ENCODE peak calls at places on chromosome 11, in six cellular contexts. U is HCT116, V is vagina, K is lower leg skin, P is neural progenitor cell, C is WERI-Rb-1. Z is an unnamed sample.

GRCh38 chr11:94768602-94769511 is 701 bp downstream of the AMOTL1 start:
- DNase-seq in U (no peak), V (no peak), K (peak; percentile 87), P (peak; percentile 63), C (peak; percentile 49), Z (no peak)

GRCh38 chr11:61531033-61531432 is 22.5 kb downstream of the LRRC10B start:
- DNase-seq in U (no peak), V (no peak), K (no peak), P (no peak), C (no peak), Z (no peak)

GRCh38 chr11:117191680-117192400 is 7.3 kb upstream of the TAGLN start:
- DNase-seq in U (no peak), V (no peak), K (peak; percentile 83), P (no peak), C (no peak), Z (no peak)

GRCh38 chr11:61730222-61730994 is 22.0 kb upstream of the MYRF start:
- DNase-seq in U (peak; percentile 87), V (no peak), K (no peak), P (no peak), C (no peak), Z (peak; percentile 96)

GRCh38 chr11:12182650-12183511 is 72.5 kb downstream of the MICAL2 start:
- DNase-seq in U (peak; percentile 74), V (no peak), K (peak; percentile 81), P (no peak), C (no peak), Z (peak; percentile 81)

GRCh38 chr11:131875611-131876010 is 505.2 kb downstream of the NTM start:
- DNase-seq in U (no peak), V (no peak), K (no peak), P (no peak), C (no peak), Z (no peak)

GRCh38 chr11:18540207-18541009 is 13.7 kb upstream of the TSG101 start:
- DNase-seq in U (no peak), V (no peak), K (no peak), P (peak; percentile 12), C (no peak), Z (peak; percentile 40)

GRCh38 chr11:64516226-64516625 is 74.8 kb upstream of the SLC22A12 start:
- DNase-seq in U (no peak), V (no peak), K (no peak), P (no peak), C (peak; percentile 42), Z (no peak)

GRCh38 chr11:46114378-46114777 is 6.9 kb downstream of the PHF21A start:
- DNase-seq in U (no peak), V (no peak), K (no peak), P (no peak), C (no peak), Z (no peak)

GRCh38 chr11:44899959-44900358 is 50.7 kb downstream of the TP53I11 start:
- DNase-seq in U (peak; percentile 48), V (no peak), K (no peak), P (peak; percentile 34), C (peak; percentile 53), Z (peak; percentile 71)

GRCh38 chr11:102807921-102808320 is 10.0 kb upstream of the MMP1 start:
- DNase-seq in U (peak; percentile 75), V (no peak), K (no peak), P (peak; percentile 77), C (peak; percentile 31), Z (no peak)

GRCh38 chr11:110787680-110788079 is 75.4 kb upstream of the ARHGAP20 start:
- DNase-seq in U (no peak), V (no peak), K (no peak), P (no peak), C (no peak), Z (no peak)

GRCh38 chr11:76276773-76277155 is 70.5 kb upstream of the WNT11 start:
- DNase-seq in U (no peak), V (no peak), K (no peak), P (no peak), C (no peak), Z (no peak)

GRCh38 chr11:1750840-1751520 is 585 bp upstream of the IFITM10 start:
- DNase-seq in U (no peak), V (no peak), K (no peak), P (no peak), C (no peak), Z (no peak)

GRCh38 chr11:13364388-13364787 is 86.8 kb downstream of the BMAL1 start:
- DNase-seq in U (no peak), V (no peak), K (no peak), P (no peak), C (no peak), Z (no peak)

GRCh38 chr11:134363161-134363560 is 31.4 kb downstream of the GLB1L2 start:
- DNase-seq in U (no peak), V (no peak), K (no peak), P (no peak), C (no peak), Z (no peak)

GRCh38 chr11:20259506-20259905 is 99.2 kb upstream of the DBX1 start:
- DNase-seq in U (no peak), V (no peak), K (no peak), P (no peak), C (no peak), Z (no peak)

GRCh38 chr11:15149050-15149449 is 34.3 kb downstream of the INSC start:
- DNase-seq in U (no peak), V (no peak), K (no peak), P (no peak), C (no peak), Z (no peak)

GRCh38 chr11:16809901-16810668 is 71.6 kb downstream of the C11orf58 start:
- DNase-seq in U (no peak), V (no peak), K (peak; percentile 89), P (no peak), C (no peak), Z (peak; percentile 36)

GRCh38 chr11:72113170-72113808 is 794 bp upstream of the ANAPC15 start:
- DNase-seq in U (no peak), V (no peak), K (no peak), P (no peak), C (no peak), Z (peak; percentile 27)

GRCh38 chr11:97140885-97141494 is 751.2 kb downstream of the JRKL start:
- DNase-seq in U (no peak), V (no peak), K (no peak), P (peak; percentile 38), C (no peak), Z (peak; percentile 2)
- TF ChIP-seq CTCF in U (no peak), V (no peak), K (no peak), P (peak; percentile 80), C (peak; percentile 61), Z (peak; percentile 45)

DNA sequence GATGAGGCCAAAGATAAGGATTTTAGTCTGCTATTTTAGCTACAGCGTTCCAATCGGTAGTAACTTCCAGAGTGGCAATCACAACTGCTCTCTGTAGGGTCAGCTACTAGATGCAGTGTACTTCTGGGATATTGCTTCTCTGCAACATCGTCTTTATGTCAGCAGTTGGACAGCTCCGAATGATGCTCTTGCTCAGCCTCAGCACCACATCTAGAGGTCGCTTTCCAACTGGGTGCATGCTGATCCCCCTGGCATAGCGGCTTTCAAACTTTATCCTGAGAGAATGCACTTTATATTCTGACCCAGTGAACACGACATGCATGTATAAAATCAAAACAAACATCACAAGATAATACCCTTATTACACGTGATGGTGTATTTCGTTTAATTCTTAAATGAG is 219.6 kb downstream of the C11orf87 start:
- DNase-seq in U (no peak), V (no peak), K (no peak), P (peak; percentile 77), C (no peak), Z (peak; percentile 27)
- TF ChIP-seq CTCF in U (no peak), V (no peak), K (no peak), P (peak; percentile 50), C (no peak), Z (no peak)

GRCh38 chr11:118290923-118291322 is 13.6 kb upstream of the CD3E start:
- DNase-seq in U (peak; percentile 51), V (no peak), K (no peak), P (peak; percentile 49), C (peak; percentile 34), Z (peak; percentile 62)

GRCh38 chr11:118294053-118294452 is 10.5 kb upstream of the CD3E start:
- DNase-seq in U (no peak), V (no peak), K (no peak), P (no peak), C (no peak), Z (no peak)

GRCh38 chr11:118295199-118295598 is 9.3 kb upstream of the CD3E start:
- DNase-seq in U (no peak), V (no peak), K (no peak), P (no peak), C (no peak), Z (no peak)

GRCh38 chr11:118291453-118291852 is 13.1 kb upstream of the CD3E start:
- DNase-seq in U (no peak), V (no peak), K (no peak), P (no peak), C (no peak), Z (peak; percentile 58)

GRCh38 chr11:118295834-118296454 is 8.6 kb upstream of the CD3E start:
- DNase-seq in U (peak; percentile 43), V (no peak), K (no peak), P (peak; percentile 40), C (peak; percentile 28), Z (peak; percentile 68)
- TF ChIP-seq CTCF in U (peak; percentile 79), V (no peak), K (no peak), P (peak; percentile 63), C (peak; percentile 62), Z (peak; percentile 56)

GRCh38 chr11:2929511-2929879 is 275 bp upstream of the PHLDA2 start:
- DNase-seq in U (peak; percentile 52), V (no peak), K (peak; percentile 92), P (peak; percentile 57), C (no peak), Z (peak; percentile 91)

GRCh38 chr11:2929880-2930704 is 872 bp upstream of the PHLDA2 start:
- DNase-seq in U (peak; percentile 46), V (no peak), K (no peak), P (peak; percentile 63), C (no peak), Z (peak; percentile 77)

GRCh38 chr11:2931416-2931746 is 2.2 kb upstream of the PHLDA2 start:
- DNase-seq in U (no peak), V (no peak), K (no peak), P (no peak), C (no peak), Z (no peak)

GRCh38 chr11:2931771-2932738 is 2.8 kb upstream of the PHLDA2 start:
- DNase-seq in U (no peak), V (no peak), K (no peak), P (no peak), C (no peak), Z (no peak)

GRCh38 chr11:2930705-2931415 is 1.6 kb upstream of the PHLDA2 start:
- DNase-seq in U (peak; percentile 86), V (no peak), K (no peak), P (peak; percentile 79), C (peak; percentile 88), Z (peak; percentile 85)
- TF ChIP-seq CTCF in U (no peak), V (peak; percentile 46), K (no peak), P (peak; percentile 70), C (peak; percentile 93), Z (peak; percentile 94)

GRCh38 chr11:93017821-93018690 is 48.6 kb downstream of the MTNR1B start:
- DNase-seq in U (no peak), V (no peak), K (no peak), P (no peak), C (no peak), Z (no peak)
- TF ChIP-seq CTCF in U (no peak), V (no peak), K (no peak), P (no peak), C (no peak), Z (no peak)

Z was measured in RWPE1.